ENCODE peak calls at places on chromosomes 5 and 9, in seven cellular contexts. Z is astrocyte; S is transverse colon; F is CD8-positive, alpha-beta T cell; Y is right cardiac atrium; A is fibroblast of lung; B is SJSA1. Q is an unnamed sample.

GRCh38 chr5:79962580-79963222 is 28.4 kb downstream of the MTX3 start:
- DNase-seq in Z (peak; percentile 32), S (no peak), F (no peak), Y (no peak), A (peak; percentile 52), B (no peak), Q (no peak)

GRCh38 chr5:80937591-80937990 is 22.6 kb upstream of the RASGRF2 start:
- DNase-seq in Z (no peak), S (no peak), F (no peak), Y (no peak), A (peak; percentile 27), B (peak; percentile 12), Q (no peak)

GRCh38 chr9:129693741-129694140 is 28.3 kb downstream of the PRRX2 start:
- DNase-seq in Z (no peak), S (no peak), F (no peak), Y (no peak), A (no peak), B (no peak), Q (no peak)

GRCh38 chr5:151023651-151024050 is 3.3 kb downstream of the GPX3 start:
- DNase-seq in Z (peak; percentile 66), S (peak; percentile 64), F (no peak), Y (peak; percentile 88), A (peak; percentile 73), B (no peak), Q (peak; percentile 67)

GRCh38 chr5:81140942-81141341 is 92.2 kb upstream of the CKMT2 start:
- DNase-seq in Z (peak; percentile 70), S (no peak), F (no peak), Y (no peak), A (peak; percentile 72), B (peak; percentile 12), Q (no peak)

GRCh38 chr5:40052812-40053211 is 626.9 kb upstream of the PTGER4 start:
- DNase-seq in Z (no peak), S (peak; percentile 35), F (no peak), Y (no peak), A (no peak), B (no peak), Q (peak; percentile 56)

GRCh38 chr5:1419476-1420210 is 25.6 kb downstream of the SLC6A3 start:
- DNase-seq in Z (no peak), S (no peak), F (no peak), Y (no peak), A (no peak), B (no peak), Q (no peak)

GRCh38 chr5:163306421-163306820 is 131.0 kb upstream of the CCNG1 start:
- DNase-seq in Z (no peak), S (no peak), F (no peak), Y (no peak), A (peak; percentile 3), B (no peak), Q (no peak)

GRCh38 chr9:137370865-137371520 is 52.0 kb downstream of the EXD3 start:
- DNase-seq in Z (no peak), S (no peak), F (no peak), Y (peak; percentile 52), A (peak; percentile 13), B (no peak), Q (no peak)

DNA sequence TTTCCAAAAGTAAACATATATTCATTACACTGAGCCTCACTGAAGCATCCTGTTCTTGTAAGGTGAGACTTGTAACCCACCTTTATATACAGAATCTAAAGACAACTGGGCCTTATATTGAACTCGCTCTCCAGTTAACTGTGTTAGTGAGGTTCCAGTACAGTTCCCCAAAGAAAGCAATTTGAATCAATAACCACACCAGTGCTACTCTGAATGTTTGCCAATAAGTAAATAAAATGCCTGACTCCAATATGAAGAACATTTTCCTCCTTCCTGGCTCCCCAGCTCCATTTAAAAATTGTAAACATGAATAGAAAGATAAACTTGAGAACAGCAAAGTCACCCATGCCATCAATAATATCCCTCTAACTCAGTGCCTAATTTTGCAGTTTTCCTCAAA is 50.1 kb downstream of the FBXW11 start:
- DNase-seq in Z (no peak), S (no peak), F (no peak), Y (no peak), A (no peak), B (no peak), Q (no peak)
- H3K4me1 ChIP-seq in Z (peaks cover 37% of the 10 kb centered on the region), S (peaks cover 46% of the 10 kb centered on the region), F (peaks cover 41% of the 10 kb centered on the region), Y (peaks cover 13% of the 10 kb centered on the region), A (peaks cover 24% of the 10 kb centered on the region), B (peaks cover 23% of the 10 kb centered on the region), Q (peaks cover 8% of the 10 kb centered on the region)

GRCh38 chr9:33817327-33818166 is 587 bp downstream of the UBE2R2 start:
- DNase-seq in Z (peak; percentile 69), S (peak; percentile 53), F (peak; percentile 71), Y (peak; percentile 82), A (peak; percentile 76), B (peak; percentile 67), Q (peak; percentile 54)

GRCh38 chr9:33818832-33819500 is 2.0 kb downstream of the UBE2R2 start:
- DNase-seq in Z (peak; percentile 55), S (no peak), F (no peak), Y (no peak), A (peak; percentile 63), B (peak; percentile 3), Q (no peak)

GRCh38 chr9:33823801-33824200 is 6.8 kb downstream of the UBE2R2 start:
- DNase-seq in Z (no peak), S (no peak), F (no peak), Y (no peak), A (no peak), B (no peak), Q (no peak)

GRCh38 chr9:33818167-33818831 is 1.3 kb downstream of the UBE2R2 start:
- DNase-seq in Z (no peak), S (peak; percentile 32), F (peak; percentile 37), Y (peak; percentile 87), A (no peak), B (peak; percentile 3), Q (peak; percentile 61)

DNA sequence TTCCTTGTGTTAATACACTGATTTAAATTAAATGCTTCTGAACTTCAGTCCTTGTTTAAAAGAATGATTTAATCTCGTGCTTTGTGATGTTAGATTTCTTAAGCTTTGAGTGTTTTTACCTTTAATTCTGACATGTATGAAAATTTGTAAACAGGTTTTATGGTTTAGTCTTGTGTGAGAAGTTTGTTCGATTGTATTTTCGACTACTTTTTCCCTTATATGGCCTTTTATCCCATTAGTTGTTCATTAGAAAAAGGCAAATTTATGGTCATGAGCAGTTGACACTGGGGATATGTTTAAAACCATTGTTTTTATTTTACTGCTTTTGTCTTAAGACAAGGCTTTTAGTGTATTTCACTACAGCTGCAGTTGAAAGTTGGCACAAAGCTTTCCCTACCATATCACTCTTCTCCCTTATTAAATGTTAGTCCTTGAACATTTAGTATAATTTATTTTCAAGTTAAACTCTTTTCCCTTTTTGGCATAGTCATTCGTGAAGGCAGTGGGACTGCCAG is 3.3 kb downstream of the UBE2R2 start:
- DNase-seq in Z (no peak), S (no peak), F (no peak), Y (no peak), A (no peak), B (no peak), Q (no peak)
- H3K4me3 ChIP-seq in Z (peak overlapping the region; percentile 22), S (no peak overlapping the region), F (no peak overlapping the region), Y (no peak overlapping the region), A (no peak overlapping the region), B (no peak overlapping the region), Q (no peak overlapping the region)

GRCh38 chr9:93465853-93466252 is 12.5 kb upstream of the FAM120AOS start:
- DNase-seq in Z (no peak), S (no peak), F (no peak), Y (no peak), A (no peak), B (no peak), Q (no peak)

GRCh38 chr9:93463638-93464248 is 10.4 kb upstream of the FAM120AOS start:
- DNase-seq in Z (no peak), S (no peak), F (no peak), Y (no peak), A (no peak), B (no peak), Q (no peak)

GRCh38 chr9:93466416-93467061 is 13.2 kb upstream of the FAM120AOS start:
- DNase-seq in Z (no peak), S (no peak), F (no peak), Y (no peak), A (no peak), B (no peak), Q (no peak)

GRCh38 chr9:93464876-93465275 is 11.5 kb upstream of the FAM120AOS start:
- DNase-seq in Z (no peak), S (no peak), F (no peak), Y (no peak), A (no peak), B (no peak), Q (no peak)

DNA sequence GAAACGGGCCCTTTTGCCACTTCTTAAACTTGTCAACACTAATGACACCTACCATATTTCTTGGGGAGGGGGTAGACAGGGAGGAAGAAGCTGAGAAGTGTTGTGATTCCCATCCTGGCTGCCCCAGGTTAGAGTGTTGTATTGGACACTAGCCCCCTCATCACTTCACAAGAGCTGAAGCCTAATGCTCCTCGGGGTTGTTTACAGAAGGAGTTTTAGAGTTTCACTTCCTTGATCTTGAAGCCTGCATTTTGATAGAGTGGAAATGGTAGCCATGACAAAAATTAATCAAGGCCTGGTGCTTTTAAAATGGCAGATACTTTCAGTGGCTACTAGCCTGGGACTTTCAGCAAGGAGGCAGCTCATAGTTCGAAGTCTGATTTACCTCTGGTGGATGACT is 11.0 kb upstream of the FAM120AOS start:
- DNase-seq in Z (no peak), S (no peak), F (no peak), Y (no peak), A (no peak), B (no peak), Q (no peak)
- H3K4me1 ChIP-seq in Z (peaks cover 12% of the 10 kb centered on the region), S (peaks cover 70% of the 10 kb centered on the region), F (peaks cover 48% of the 10 kb centered on the region), Y (peaks cover 21% of the 10 kb centered on the region), A (peaks cover 5% of the 10 kb centered on the region), B (peaks cover 18% of the 10 kb centered on the region), Q (peaks cover 43% of the 10 kb centered on the region)

GRCh38 chr5:50553560-50553984 is 112.5 kb upstream of the EMB start:
- DNase-seq in Z (no peak), S (no peak), F (no peak), Y (no peak), A (no peak), B (peak; percentile 9), Q (no peak)
- H3K4me3 ChIP-seq in Z (no peak overlapping the region), S (no peak overlapping the region), F (peak overlapping the region; percentile 18), Y (no peak overlapping the region), A (no peak overlapping the region), B (no peak overlapping the region), Q (no peak overlapping the region)

DNA sequence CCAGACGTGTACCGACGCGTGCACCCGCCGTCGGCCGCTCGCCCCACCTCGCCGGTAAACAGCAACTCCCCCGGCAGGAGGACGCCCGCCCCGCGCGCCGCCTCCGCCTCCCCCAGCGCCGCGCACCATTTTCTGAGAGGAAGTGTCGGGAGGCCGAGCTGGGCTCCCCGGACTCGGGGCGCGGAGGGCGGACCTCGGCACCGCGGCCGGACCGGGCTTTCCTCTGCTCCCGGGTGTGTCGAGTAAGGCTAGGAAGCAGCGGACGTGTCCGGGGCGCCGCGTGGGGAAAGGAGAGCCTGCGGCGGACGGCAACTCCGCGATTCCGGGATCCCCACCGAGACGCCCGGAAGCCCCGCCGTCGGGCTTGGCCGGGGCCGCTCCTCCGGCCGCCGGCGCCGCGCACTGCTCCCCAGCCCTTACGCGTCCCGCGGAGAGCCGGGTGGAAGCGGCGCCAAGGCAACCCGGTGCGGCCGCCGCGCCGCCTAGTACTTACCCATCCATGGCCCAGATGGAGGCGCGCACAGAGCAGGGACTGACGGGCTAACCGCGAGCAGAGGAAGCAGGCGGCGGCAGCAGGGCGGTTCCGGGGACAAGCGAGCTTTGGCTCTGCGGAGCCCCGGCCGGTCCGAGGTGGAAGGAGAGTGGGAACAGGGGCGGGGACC is at the start of gene PTBP3:
- DNase-seq in Z (peak; percentile 39), S (peak; percentile 88), F (peak; percentile 88), Y (peak; percentile 92), A (peak; percentile 69), B (peak; percentile 86), Q (peak; percentile 88)
- H3K4me1 ChIP-seq in Z (no peaks in the 10 kb centered on the region), S (peaks cover 28% of the 10 kb centered on the region), F (peaks cover 31% of the 10 kb centered on the region), Y (peaks cover 2% of the 10 kb centered on the region), A (no peaks in the 10 kb centered on the region), B (peaks cover 17% of the 10 kb centered on the region), Q (no peaks in the 10 kb centered on the region)

GRCh38 chr5:5156461-5157082 is 16.4 kb downstream of the ADAMTS16 start:
- DNase-seq in Z (no peak), S (no peak), F (no peak), Y (no peak), A (no peak), B (no peak), Q (no peak)
- H3K4me3 ChIP-seq in Z (no peak overlapping the region), S (no peak overlapping the region), F (no peak overlapping the region), Y (no peak overlapping the region), A (no peak overlapping the region), B (no peak overlapping the region), Q (no peak overlapping the region)